ENCODE peak calls at places on chromosomes 1 and 21, in five cellular contexts. One of them, this sample, is unnamed.

GRCh38 chr1:27634166-27634981 is 611 bp downstream of the FGR start:
- DNase-seq in upper lobe of left lung: peak
- DNase-seq in spleen: peak
- DNase-seq in Peyer's patch: peak
- DNase-seq in ovary: no peak
- DNase-seq in this sample: peak

GRCh38 chr1:8731162-8731561 is 86.3 kb downstream of the RERE start:
- DNase-seq in spleen: no peak
- DNase-seq in ovary: no peak
- DNase-seq in upper lobe of left lung: no peak
- DNase-seq in Peyer's patch: no peak
- DNase-seq in this sample: no peak

GRCh38 chr1:27522860-27523665 is 33.1 kb upstream of the WASF2 start:
- DNase-seq in upper lobe of left lung: no peak
- DNase-seq in spleen: no peak
- DNase-seq in Peyer's patch: no peak
- DNase-seq in ovary: peak
- DNase-seq in this sample: peak

GRCh38 chr1:193799371-193799770 is 613.0 kb upstream of the B3GALT2 start:
- DNase-seq in Peyer's patch: no peak
- DNase-seq in upper lobe of left lung: no peak
- DNase-seq in ovary: no peak
- DNase-seq in spleen: no peak
- DNase-seq in this sample: no peak

GRCh38 chr21:46194374-46195334 is 10.4 kb upstream of the SPATC1L start:
- DNase-seq in upper lobe of left lung: no peak
- DNase-seq in Peyer's patch: peak
- DNase-seq in spleen: no peak
- DNase-seq in ovary: peak
- DNase-seq in this sample: no peak

GRCh38 chr1:177947623-177948022 is 22.2 kb downstream of the SEC16B start:
- DNase-seq in upper lobe of left lung: no peak
- DNase-seq in Peyer's patch: no peak
- DNase-seq in ovary: no peak
- DNase-seq in spleen: no peak
- DNase-seq in this sample: no peak

GRCh38 chr1:17696417-17697301 is 58.5 kb upstream of the ACTL8 start:
- DNase-seq in spleen: no peak
- DNase-seq in ovary: peak
- DNase-seq in Peyer's patch: no peak
- DNase-seq in upper lobe of left lung: no peak
- DNase-seq in this sample: no peak

GRCh38 chr1:244840219-244840794 is 4.8 kb downstream of the COX20 start:
- DNase-seq in upper lobe of left lung: no peak
- DNase-seq in spleen: no peak
- DNase-seq in Peyer's patch: no peak
- DNase-seq in ovary: no peak
- DNase-seq in this sample: no peak

GRCh38 chr1:36149973-36150295 is 648 bp upstream of the TRAPPC3 start:
- DNase-seq in Peyer's patch: no peak
- DNase-seq in upper lobe of left lung: no peak
- DNase-seq in ovary: no peak
- DNase-seq in spleen: no peak
- DNase-seq in this sample: no peak

GRCh38 chr1:245874942-245875580 is 632.0 kb downstream of the SMYD3 start:
- DNase-seq in Peyer's patch: peak
- DNase-seq in spleen: no peak
- DNase-seq in upper lobe of left lung: peak
- DNase-seq in ovary: peak
- DNase-seq in this sample: no peak

GRCh38 chr1:205791568-205792180 is 16.4 kb upstream of the RAB29 start:
- DNase-seq in ovary: peak
- DNase-seq in spleen: peak
- DNase-seq in upper lobe of left lung: peak
- DNase-seq in Peyer's patch: peak
- DNase-seq in this sample: peak

GRCh38 chr1:231272880-231273279 is 31.9 kb downstream of the GNPAT start:
- DNase-seq in Peyer's patch: no peak
- DNase-seq in upper lobe of left lung: peak
- DNase-seq in spleen: no peak
- DNase-seq in ovary: no peak
- DNase-seq in this sample: no peak

GRCh38 chr1:229714306-229714705 is 88.3 kb downstream of the URB2 start:
- DNase-seq in Peyer's patch: no peak
- DNase-seq in ovary: no peak
- DNase-seq in upper lobe of left lung: no peak
- DNase-seq in spleen: no peak
- DNase-seq in this sample: no peak

GRCh38 chr1:12601690-12602632 is 16.0 kb downstream of the DHRS3 start:
- DNase-seq in ovary: no peak
- DNase-seq in spleen: no peak
- DNase-seq in Peyer's patch: no peak
- DNase-seq in upper lobe of left lung: peak
- DNase-seq in this sample: peak

GRCh38 chr1:227880342-227880924 is 65.0 kb downstream of the PRSS38 start:
- DNase-seq in Peyer's patch: no peak
- DNase-seq in spleen: no peak
- DNase-seq in ovary: no peak
- DNase-seq in upper lobe of left lung: no peak
- DNase-seq in this sample: no peak

GRCh38 chr1:110243581-110243980 is 33.5 kb downstream of the KCNC4 start:
- DNase-seq in spleen: peak
- DNase-seq in ovary: no peak
- DNase-seq in Peyer's patch: no peak
- DNase-seq in upper lobe of left lung: no peak
- DNase-seq in this sample: peak

GRCh38 chr1:59703918-59704378 is 110.8 kb upstream of the HOOK1 start:
- DNase-seq in Peyer's patch: no peak
- DNase-seq in upper lobe of left lung: no peak
- DNase-seq in ovary: no peak
- DNase-seq in spleen: no peak
- DNase-seq in this sample: no peak

GRCh38 chr1:197269053-197269452 is 1.0 kb downstream of the CRB1 start:
- DNase-seq in spleen: no peak
- DNase-seq in upper lobe of left lung: no peak
- DNase-seq in Peyer's patch: no peak
- DNase-seq in ovary: no peak
- DNase-seq in this sample: no peak

GRCh38 chr1:215731699-215732098 is 164.6 kb downstream of the KCTD3 start:
- DNase-seq in upper lobe of left lung: no peak
- DNase-seq in ovary: no peak
- DNase-seq in Peyer's patch: no peak
- DNase-seq in spleen: no peak
- DNase-seq in this sample: no peak

GRCh38 chr1:29878501-29878900 is 642.2 kb downstream of the PTPRU start:
- DNase-seq in spleen: no peak
- DNase-seq in upper lobe of left lung: no peak
- DNase-seq in ovary: no peak
- DNase-seq in Peyer's patch: no peak
- DNase-seq in this sample: no peak

GRCh38 chr1:179807691-179808485 is 64.8 kb downstream of the FAM163A start:
- DNase-seq in ovary: no peak
- DNase-seq in upper lobe of left lung: no peak
- DNase-seq in spleen: peak
- DNase-seq in Peyer's patch: no peak
- DNase-seq in this sample: no peak

DNA sequence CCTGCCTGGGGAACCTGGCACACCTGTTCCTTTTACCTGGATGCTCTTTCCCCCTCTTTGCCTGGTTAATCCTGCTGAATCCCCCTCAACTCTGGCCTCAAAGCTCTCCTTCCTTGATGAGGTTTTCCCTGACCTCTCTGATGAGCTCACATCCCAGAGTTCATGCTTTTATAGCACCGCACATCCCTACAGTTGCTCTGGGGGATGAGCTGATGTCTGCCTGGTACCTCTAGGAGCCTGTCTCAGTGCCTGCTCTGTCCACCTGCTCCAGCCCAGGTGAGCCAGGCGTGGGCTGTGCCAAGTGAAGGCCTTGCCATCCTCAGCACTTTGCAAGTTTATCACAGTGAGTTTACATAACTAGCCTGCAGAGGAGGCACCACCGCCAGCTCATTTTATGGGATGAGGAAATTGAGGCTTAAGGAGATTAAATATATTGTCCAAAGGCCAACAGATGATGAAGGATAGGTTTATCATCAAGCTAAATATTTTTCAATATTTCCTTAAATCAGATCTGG is 58.6 kb upstream of the TMPRSS2 start:
- DNase-seq in ovary: no peak
- DNase-seq in upper lobe of left lung: no peak
- DNase-seq in spleen: no peak
- DNase-seq in Peyer's patch: peak
- DNase-seq in this sample: no peak
- TF ChIP-seq POLR2A in ovary: no peak
- TF ChIP-seq POLR2A in upper lobe of left lung: no peak
- TF ChIP-seq POLR2A in spleen: no peak
- TF ChIP-seq POLR2A in Peyer's patch: peak
- TF ChIP-seq POLR2A in this sample: no peak

GRCh38 chr1:211415700-211416099 is 76.3 kb downstream of the RD3 start:
- DNase-seq in spleen: no peak
- DNase-seq in ovary: no peak
- DNase-seq in upper lobe of left lung: no peak
- DNase-seq in Peyer's patch: no peak
- DNase-seq in this sample: no peak
- H3K4me3 ChIP-seq in spleen: no peak
- H3K4me3 ChIP-seq in ovary: no peak
- H3K4me3 ChIP-seq in upper lobe of left lung: no peak
- H3K4me3 ChIP-seq in Peyer's patch: no peak
- H3K4me3 ChIP-seq in this sample: peak

GRCh38 chr1:224616761-224617409 is 768 bp downstream of the CNIH3 start:
- DNase-seq in spleen: no peak
- DNase-seq in ovary: no peak
- DNase-seq in upper lobe of left lung: no peak
- DNase-seq in Peyer's patch: no peak
- DNase-seq in this sample: peak
- TF ChIP-seq POLR2A in spleen: no peak
- TF ChIP-seq POLR2A in ovary: no peak
- TF ChIP-seq POLR2A in upper lobe of left lung: no peak
- TF ChIP-seq POLR2A in Peyer's patch: no peak
- TF ChIP-seq POLR2A in this sample: no peak

GRCh38 chr1:201311356-201312011 is 28.2 kb downstream of the PKP1 start:
- DNase-seq in upper lobe of left lung: no peak
- DNase-seq in Peyer's patch: no peak
- DNase-seq in ovary: no peak
- DNase-seq in spleen: no peak
- DNase-seq in this sample: peak
- H3K4me3 ChIP-seq in upper lobe of left lung: no peak
- H3K4me3 ChIP-seq in Peyer's patch: no peak
- H3K4me3 ChIP-seq in ovary: no peak
- H3K4me3 ChIP-seq in spleen: no peak
- H3K4me3 ChIP-seq in this sample: no peak

DNA sequence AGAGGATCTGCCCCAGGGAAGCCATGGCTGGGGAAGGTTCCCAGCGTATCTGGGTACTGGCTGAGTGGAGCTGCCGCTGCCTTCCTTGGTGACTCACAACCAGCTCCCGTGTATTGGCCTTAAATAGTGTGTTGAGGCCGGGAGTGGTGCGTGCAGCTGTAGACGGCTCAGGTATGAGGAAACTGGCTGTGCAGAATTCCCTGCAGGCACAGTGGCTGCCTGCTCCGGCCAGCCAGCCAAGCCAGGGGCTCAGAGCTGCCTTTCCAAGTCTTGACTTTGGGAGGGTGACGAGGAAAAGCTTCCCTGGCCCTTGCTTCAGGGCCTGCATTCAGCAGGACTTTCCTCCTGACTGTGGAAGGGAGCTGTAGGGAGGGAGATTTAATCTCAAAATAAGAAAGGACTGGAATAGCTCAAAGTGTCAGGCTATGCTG is at the start of gene VTCN1:
- DNase-seq in spleen: no peak
- DNase-seq in upper lobe of left lung: peak
- DNase-seq in ovary: no peak
- DNase-seq in Peyer's patch: peak
- DNase-seq in this sample: no peak
- TF ChIP-seq POLR2A in spleen: no peak
- TF ChIP-seq POLR2A in upper lobe of left lung: no peak
- TF ChIP-seq POLR2A in ovary: no peak
- TF ChIP-seq POLR2A in Peyer's patch: no peak
- TF ChIP-seq POLR2A in this sample: no peak

GRCh38 chr21:45018131-45019075 is 56.0 kb upstream of the ADARB1 start:
- DNase-seq in spleen: peak
- DNase-seq in upper lobe of left lung: no peak
- DNase-seq in ovary: peak
- DNase-seq in Peyer's patch: no peak
- DNase-seq in this sample: no peak
- H3K4me3 ChIP-seq in spleen: peak
- H3K4me3 ChIP-seq in upper lobe of left lung: peak
- H3K4me3 ChIP-seq in ovary: peak
- H3K4me3 ChIP-seq in Peyer's patch: peak
- H3K4me3 ChIP-seq in this sample: no peak

GRCh38 chr21:34885636-34886553 is 163.2 kb downstream of the RUNX1 start:
- DNase-seq in Peyer's patch: peak
- DNase-seq in upper lobe of left lung: no peak
- DNase-seq in ovary: peak
- DNase-seq in spleen: no peak
- DNase-seq in this sample: no peak

GRCh38 chr21:34888569-34889286 is 160.4 kb downstream of the RUNX1 start:
- DNase-seq in Peyer's patch: peak
- DNase-seq in spleen: peak
- DNase-seq in ovary: peak
- DNase-seq in upper lobe of left lung: peak
- DNase-seq in this sample: peak

GRCh38 chr21:34885125-34885524 is 164.0 kb downstream of the RUNX1 start:
- DNase-seq in ovary: no peak
- DNase-seq in upper lobe of left lung: no peak
- DNase-seq in spleen: no peak
- DNase-seq in Peyer's patch: no peak
- DNase-seq in this sample: peak

GRCh38 chr21:34887729-34888568 is 161.2 kb downstream of the RUNX1 start:
- DNase-seq in Peyer's patch: peak
- DNase-seq in ovary: peak
- DNase-seq in spleen: peak
- DNase-seq in upper lobe of left lung: peak
- DNase-seq in this sample: peak

DNA sequence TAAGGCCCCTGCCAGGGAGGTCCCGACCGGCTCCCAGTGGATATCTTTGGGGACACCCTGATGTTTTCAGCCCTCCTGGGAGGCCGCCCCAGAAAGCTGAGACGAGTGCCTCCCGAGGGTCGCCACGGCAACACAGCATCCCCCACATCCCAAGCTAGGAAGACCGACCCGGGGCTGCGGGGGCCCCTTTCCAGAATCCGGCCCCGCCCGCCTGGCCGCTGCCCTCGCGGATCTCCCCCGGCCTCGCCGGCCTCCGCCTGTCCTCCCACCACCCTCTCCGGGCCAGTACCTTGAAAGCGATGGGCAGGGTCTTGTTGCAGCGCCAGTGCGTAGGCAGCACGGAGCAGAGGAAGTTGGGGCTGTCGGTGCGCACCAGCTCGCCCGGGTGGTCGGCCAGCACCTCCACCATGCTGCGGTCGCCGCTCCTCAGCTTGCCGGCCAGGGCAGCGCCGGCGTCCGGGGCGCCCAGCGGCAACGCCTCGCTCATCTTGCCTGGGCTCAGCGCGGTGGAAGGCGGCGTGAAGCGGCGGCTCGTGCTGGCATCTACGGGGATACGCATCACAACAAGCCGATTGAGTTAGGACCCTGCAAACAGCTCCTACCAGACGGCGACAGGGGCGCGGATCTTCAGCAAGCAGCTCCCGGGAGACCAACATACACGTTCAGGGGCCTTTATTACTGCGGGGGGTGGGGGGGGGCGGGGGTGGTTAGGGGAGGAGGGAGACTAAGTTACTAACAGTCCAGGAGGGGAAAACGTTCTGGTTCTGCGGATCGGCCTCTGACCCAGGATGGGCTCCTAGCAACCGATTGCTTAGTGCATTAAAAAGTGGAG is 162.3 kb downstream of the RUNX1 start:
- DNase-seq in Peyer's patch: peak
- DNase-seq in ovary: peak
- DNase-seq in upper lobe of left lung: peak
- DNase-seq in spleen: peak
- DNase-seq in this sample: peak
- TF ChIP-seq POLR2A in Peyer's patch: no peak
- TF ChIP-seq POLR2A in ovary: no peak
- TF ChIP-seq POLR2A in upper lobe of left lung: peak
- TF ChIP-seq POLR2A in spleen: no peak
- TF ChIP-seq POLR2A in this sample: no peak

This sample was measured in NB4.